ENCODE peak calls at places on chromosomes 2 and 18, in ten cellular contexts. One of them, this sample, is unnamed.
A peak's percentile ranks its signal among the peaks of the same experiment; 100 is the strongest.

GRCh38 chr18:57801379-57802165 is 1.5 kb downstream of the ATP8B1 start:
- DNase-seq in SK-N-SH: peak; percentile 36
- DNase-seq in mammary epithelial cell: no peak
- DNase-seq in neural progenitor cell: peak; percentile 34
- DNase-seq in K562: no peak
- DNase-seq in fibroblast of lung: peak; percentile 49
- DNase-seq in IMR-90: no peak
- DNase-seq in endothelial cell of umbilical vein: peak; percentile 82
- DNase-seq in GM12878: no peak
- DNase-seq in H9: peak; percentile 41
- DNase-seq in this sample: peak; percentile 67

GRCh38 chr2:131535526-131535925 is 7.8 kb downstream of the CCDC74A start:
- DNase-seq in SK-N-SH: no peak
- DNase-seq in mammary epithelial cell: no peak
- DNase-seq in neural progenitor cell: no peak
- DNase-seq in K562: no peak
- DNase-seq in fibroblast of lung: no peak
- DNase-seq in IMR-90: no peak
- DNase-seq in endothelial cell of umbilical vein: no peak
- DNase-seq in GM12878: no peak
- DNase-seq in H9: no peak
- DNase-seq in this sample: peak; percentile 40

GRCh38 chr18:1513519-1513918 is 608.8 kb downstream of the ADCYAP1 start:
- DNase-seq in SK-N-SH: no peak
- DNase-seq in mammary epithelial cell: no peak
- DNase-seq in neural progenitor cell: no peak
- DNase-seq in K562: peak; percentile 40
- DNase-seq in fibroblast of lung: no peak
- DNase-seq in IMR-90: no peak
- DNase-seq in endothelial cell of umbilical vein: no peak
- DNase-seq in GM12878: no peak
- DNase-seq in H9: no peak
- DNase-seq in this sample: no peak

GRCh38 chr2:42761554-42761953 is 2.4 kb downstream of the OXER1 start:
- DNase-seq in SK-N-SH: no peak
- DNase-seq in mammary epithelial cell: no peak
- DNase-seq in neural progenitor cell: no peak
- DNase-seq in K562: no peak
- DNase-seq in fibroblast of lung: no peak
- DNase-seq in IMR-90: no peak
- DNase-seq in endothelial cell of umbilical vein: no peak
- DNase-seq in GM12878: no peak
- DNase-seq in H9: no peak
- DNase-seq in this sample: no peak

GRCh38 chr18:30359521-30359920 is 683.0 kb downstream of the DSC3 start:
- DNase-seq in SK-N-SH: no peak
- DNase-seq in mammary epithelial cell: peak; percentile 67
- DNase-seq in neural progenitor cell: no peak
- DNase-seq in K562: no peak
- DNase-seq in fibroblast of lung: no peak
- DNase-seq in IMR-90: no peak
- DNase-seq in endothelial cell of umbilical vein: no peak
- DNase-seq in GM12878: no peak
- DNase-seq in H9: no peak
- DNase-seq in this sample: no peak

GRCh38 chr2:195514365-195514764 is 142.7 kb upstream of the SLC39A10 start:
- DNase-seq in SK-N-SH: no peak
- DNase-seq in mammary epithelial cell: no peak
- DNase-seq in neural progenitor cell: no peak
- DNase-seq in K562: no peak
- DNase-seq in fibroblast of lung: no peak
- DNase-seq in IMR-90: peak; percentile 61
- DNase-seq in endothelial cell of umbilical vein: no peak
- DNase-seq in GM12878: no peak
- DNase-seq in H9: no peak
- DNase-seq in this sample: no peak

GRCh38 chr2:144339048-144339447 is 180.9 kb downstream of the ZEB2 start:
- DNase-seq in SK-N-SH: peak; percentile 28
- DNase-seq in mammary epithelial cell: no peak
- DNase-seq in neural progenitor cell: no peak
- DNase-seq in K562: no peak
- DNase-seq in fibroblast of lung: no peak
- DNase-seq in IMR-90: no peak
- DNase-seq in endothelial cell of umbilical vein: no peak
- DNase-seq in GM12878: no peak
- DNase-seq in H9: no peak
- DNase-seq in this sample: no peak

GRCh38 chr2:101570121-101570520 is 95.2 kb upstream of the RFX8 start:
- DNase-seq in SK-N-SH: no peak
- DNase-seq in mammary epithelial cell: no peak
- DNase-seq in neural progenitor cell: no peak
- DNase-seq in K562: no peak
- DNase-seq in fibroblast of lung: no peak
- DNase-seq in IMR-90: no peak
- DNase-seq in endothelial cell of umbilical vein: no peak
- DNase-seq in GM12878: no peak
- DNase-seq in H9: no peak
- DNase-seq in this sample: no peak

GRCh38 chr2:232901711-232902578 is 31.9 kb downstream of the SNORC start:
- DNase-seq in SK-N-SH: peak; percentile 48
- DNase-seq in mammary epithelial cell: peak; percentile 81
- DNase-seq in neural progenitor cell: no peak
- DNase-seq in K562: no peak
- DNase-seq in fibroblast of lung: peak; percentile 93
- DNase-seq in IMR-90: peak; percentile 94
- DNase-seq in endothelial cell of umbilical vein: peak; percentile 92
- DNase-seq in GM12878: no peak
- DNase-seq in H9: peak; percentile 37
- DNase-seq in this sample: peak; percentile 59

DNA sequence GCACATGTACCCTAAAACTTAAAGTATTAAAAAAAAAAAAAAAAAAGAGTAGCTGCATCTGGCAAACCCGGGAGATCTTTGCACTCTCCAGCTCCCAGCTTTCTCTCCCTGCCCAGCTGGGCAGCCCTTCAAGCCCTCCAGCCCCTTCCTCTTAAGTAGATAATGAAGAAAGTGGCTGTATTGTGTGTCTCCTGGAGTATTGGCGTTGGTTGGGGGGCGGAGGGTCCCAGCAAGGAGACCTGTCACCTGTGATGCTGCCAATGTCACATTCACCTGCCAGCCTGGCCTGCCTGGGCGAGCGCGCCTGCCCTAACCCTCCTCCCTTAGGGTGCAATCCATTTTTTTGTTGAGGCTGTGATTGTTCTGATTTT is 2.0 kb downstream of the C2orf72 start:
- DNase-seq in SK-N-SH: no peak
- DNase-seq in mammary epithelial cell: no peak
- DNase-seq in neural progenitor cell: no peak
- DNase-seq in K562: no peak
- DNase-seq in fibroblast of lung: no peak
- DNase-seq in IMR-90: no peak
- DNase-seq in endothelial cell of umbilical vein: no peak
- DNase-seq in GM12878: no peak
- DNase-seq in H9: no peak
- DNase-seq in this sample: no peak
- H3K9ac ChIP-seq in SK-N-SH: no peak overlapping the region
- H3K9ac ChIP-seq in mammary epithelial cell: no peak overlapping the region
- H3K9ac ChIP-seq in neural progenitor cell: no peak overlapping the region
- H3K9ac ChIP-seq in K562: no peak overlapping the region
- H3K9ac ChIP-seq in fibroblast of lung: no peak overlapping the region
- H3K9ac ChIP-seq in IMR-90: no peak overlapping the region
- H3K9ac ChIP-seq in endothelial cell of umbilical vein: no peak overlapping the region
- H3K9ac ChIP-seq in GM12878: no peak overlapping the region
- H3K9ac ChIP-seq in H9: no peak overlapping the region
- H3K9ac ChIP-seq in this sample: no peak overlapping the region

GRCh38 chr18:36296591-36297418 is 708 bp upstream of the FHOD3 start:
- DNase-seq in SK-N-SH: peak; percentile 86
- DNase-seq in mammary epithelial cell: peak; percentile 57
- DNase-seq in neural progenitor cell: peak; percentile 88
- DNase-seq in K562: peak; percentile 60
- DNase-seq in fibroblast of lung: peak; percentile 86
- DNase-seq in IMR-90: peak; percentile 77
- DNase-seq in endothelial cell of umbilical vein: peak; percentile 68
- DNase-seq in GM12878: no peak
- DNase-seq in H9: peak; percentile 86
- DNase-seq in this sample: peak; percentile 93
- TF ChIP-seq CTCF in SK-N-SH: peak; percentile 64
- TF ChIP-seq CTCF in mammary epithelial cell: peak; percentile 41
- TF ChIP-seq CTCF in neural progenitor cell: peak; percentile 62
- TF ChIP-seq CTCF in K562: peak; percentile 58
- TF ChIP-seq CTCF in fibroblast of lung: peak; percentile 25
- TF ChIP-seq CTCF in IMR-90: peak; percentile 71
- TF ChIP-seq CTCF in endothelial cell of umbilical vein: peak; percentile 50
- TF ChIP-seq CTCF in GM12878: peak; percentile 56
- TF ChIP-seq CTCF in H9: peak; percentile 62
- TF ChIP-seq CTCF in this sample: peak; percentile 64

GRCh38 chr2:238940806-238941205 is 92.9 kb downstream of the TWIST2 start:
- DNase-seq in SK-N-SH: no peak
- DNase-seq in mammary epithelial cell: no peak
- DNase-seq in neural progenitor cell: no peak
- DNase-seq in K562: no peak
- DNase-seq in fibroblast of lung: no peak
- DNase-seq in IMR-90: no peak
- DNase-seq in endothelial cell of umbilical vein: no peak
- DNase-seq in GM12878: no peak
- DNase-seq in H9: peak; percentile 9
- DNase-seq in this sample: no peak
- H3K27ac ChIP-seq in SK-N-SH: no peak overlapping the region
- H3K27ac ChIP-seq in mammary epithelial cell: no peak overlapping the region
- H3K27ac ChIP-seq in neural progenitor cell: no peak overlapping the region
- H3K27ac ChIP-seq in K562: no peak overlapping the region
- H3K27ac ChIP-seq in fibroblast of lung: no peak overlapping the region
- H3K27ac ChIP-seq in IMR-90: no peak overlapping the region
- H3K27ac ChIP-seq in endothelial cell of umbilical vein: no peak overlapping the region
- H3K27ac ChIP-seq in GM12878: no peak overlapping the region
- H3K27ac ChIP-seq in H9: no peak overlapping the region
- H3K27ac ChIP-seq in this sample: no peak overlapping the region

GRCh38 chr2:61181382-61182058 is 19.5 kb downstream of the C2orf74 start:
- DNase-seq in SK-N-SH: no peak
- DNase-seq in mammary epithelial cell: no peak
- DNase-seq in neural progenitor cell: no peak
- DNase-seq in K562: no peak
- DNase-seq in fibroblast of lung: no peak
- DNase-seq in IMR-90: no peak
- DNase-seq in endothelial cell of umbilical vein: no peak
- DNase-seq in GM12878: no peak
- DNase-seq in H9: no peak
- DNase-seq in this sample: no peak

GRCh38 chr2:61180686-61181085 is 18.7 kb downstream of the C2orf74 start:
- DNase-seq in SK-N-SH: no peak
- DNase-seq in mammary epithelial cell: no peak
- DNase-seq in neural progenitor cell: no peak
- DNase-seq in K562: no peak
- DNase-seq in fibroblast of lung: no peak
- DNase-seq in IMR-90: no peak
- DNase-seq in endothelial cell of umbilical vein: no peak
- DNase-seq in GM12878: no peak
- DNase-seq in H9: no peak
- DNase-seq in this sample: no peak

GRCh38 chr2:61179701-61180639 is 18.0 kb downstream of the C2orf74 start:
- DNase-seq in SK-N-SH: peak; percentile 42
- DNase-seq in mammary epithelial cell: peak; percentile 30
- DNase-seq in neural progenitor cell: no peak
- DNase-seq in K562: no peak
- DNase-seq in fibroblast of lung: peak; percentile 79
- DNase-seq in IMR-90: peak; percentile 77
- DNase-seq in endothelial cell of umbilical vein: peak; percentile 51
- DNase-seq in GM12878: no peak
- DNase-seq in H9: no peak
- DNase-seq in this sample: no peak

GRCh38 chr2:61183815-61184214 is 21.8 kb downstream of the C2orf74 start:
- DNase-seq in SK-N-SH: no peak
- DNase-seq in mammary epithelial cell: no peak
- DNase-seq in neural progenitor cell: no peak
- DNase-seq in K562: no peak
- DNase-seq in fibroblast of lung: no peak
- DNase-seq in IMR-90: no peak
- DNase-seq in endothelial cell of umbilical vein: no peak
- DNase-seq in GM12878: no peak
- DNase-seq in H9: no peak
- DNase-seq in this sample: no peak

DNA sequence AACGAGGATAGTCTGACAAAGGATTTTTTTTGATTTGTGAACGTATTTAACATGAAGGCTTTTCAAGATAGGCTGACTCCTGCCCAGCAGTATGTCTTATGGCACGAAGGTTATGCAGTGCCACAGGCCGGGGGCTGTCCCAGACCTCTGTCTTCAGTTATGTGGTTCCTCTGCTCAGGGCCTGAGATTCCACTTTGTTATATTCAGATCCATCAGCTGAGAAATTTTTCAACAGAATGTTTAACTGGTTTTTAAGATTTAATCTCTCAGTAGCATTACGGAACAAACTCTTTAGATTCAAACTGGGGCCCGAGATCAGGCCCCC is 20.0 kb downstream of the C2orf74 start:
- DNase-seq in SK-N-SH: no peak
- DNase-seq in mammary epithelial cell: no peak
- DNase-seq in neural progenitor cell: no peak
- DNase-seq in K562: no peak
- DNase-seq in fibroblast of lung: no peak
- DNase-seq in IMR-90: no peak
- DNase-seq in endothelial cell of umbilical vein: no peak
- DNase-seq in GM12878: no peak
- DNase-seq in H9: no peak
- DNase-seq in this sample: no peak
- H3K9ac ChIP-seq in SK-N-SH: no peak overlapping the region
- H3K9ac ChIP-seq in mammary epithelial cell: no peak overlapping the region
- H3K9ac ChIP-seq in neural progenitor cell: no peak overlapping the region
- H3K9ac ChIP-seq in K562: no peak overlapping the region
- H3K9ac ChIP-seq in fibroblast of lung: no peak overlapping the region
- H3K9ac ChIP-seq in IMR-90: no peak overlapping the region
- H3K9ac ChIP-seq in endothelial cell of umbilical vein: no peak overlapping the region
- H3K9ac ChIP-seq in GM12878: no peak overlapping the region
- H3K9ac ChIP-seq in H9: no peak overlapping the region
- H3K9ac ChIP-seq in this sample: no peak overlapping the region